ENCODE peak calls at places on chromosome 13, in four cellular contexts. B is mucosa of descending colon; M is effector memory CD4-positive, alpha-beta T cell; V is CD8-positive, alpha-beta memory T cell. X is an unnamed sample.

GRCh38 chr13:96898212-96898611 is 96.1 kb downstream of the OXGR1 start:
- DNase-seq in B (no peak), M (no peak), V (no peak), X (no peak)

GRCh38 chr13:27018230-27018875 is 153.3 kb downstream of the USP12 start:
- DNase-seq in B (no peak), M (no peak), V (no peak), X (no peak)

GRCh38 chr13:76129305-76130040 is 493.3 kb downstream of the LMO7 start:
- DNase-seq in B (no peak), M (no peak), V (no peak), X (no peak)

GRCh38 chr13:106513025-106513424 is 22.4 kb downstream of the EFNB2 start:
- DNase-seq in B (no peak), M (no peak), V (no peak), X (no peak)

GRCh38 chr13:97275265-97275664 is 53.1 kb downstream of the MBNL2 start:
- DNase-seq in B (no peak), M (no peak), V (no peak), X (peak; percentile 26)

GRCh38 chr13:48853381-48854102 is 122.2 kb upstream of the FNDC3A start:
- DNase-seq in B (no peak), M (no peak), V (no peak), X (no peak)

GRCh38 chr13:49669735-49670309 is 21.5 kb downstream of the EBPL start:
- DNase-seq in B (no peak), M (no peak), V (peak; percentile 12), X (peak; percentile 64)

GRCh38 chr13:30634838-30635237 is 17.1 kb downstream of the USPL1 start:
- DNase-seq in B (no peak), M (no peak), V (no peak), X (no peak)

GRCh38 chr13:100535401-100536135 is 53.0 kb downstream of the GGACT start:
- DNase-seq in B (no peak), M (no peak), V (no peak), X (no peak)

GRCh38 chr13:110628952-110629701 is 13.8 kb downstream of the NAXD start:
- DNase-seq in B (no peak), M (no peak), V (no peak), X (no peak)

GRCh38 chr13:106449096-106449495 is 86.4 kb downstream of the EFNB2 start:
- DNase-seq in B (no peak), M (no peak), V (no peak), X (no peak)

GRCh38 chr13:33057019-33057785 is 41.0 kb downstream of the KL start:
- DNase-seq in B (no peak), M (no peak), V (no peak), X (peak; percentile 16)

GRCh38 chr13:49443327-49443688 is 556 bp downstream of the CAB39L start:
- DNase-seq in B (no peak), M (no peak), V (no peak), X (no peak)

GRCh38 chr13:29892149-29892548 is 41.7 kb upstream of the UBL3 start:
- DNase-seq in B (no peak), M (no peak), V (no peak), X (no peak)

GRCh38 chr13:30819136-30819875 is 84.0 kb downstream of the ALOX5AP start:
- DNase-seq in B (no peak), M (no peak), V (no peak), X (no peak)

GRCh38 chr13:57631607-57632275 is at the start of gene PCDH17:
- DNase-seq in B (no peak), M (no peak), V (peak; percentile 17), X (no peak)

GRCh38 chr13:32126298-32126697 is 94.7 kb downstream of the FRY start:
- DNase-seq in B (no peak), M (no peak), V (no peak), X (no peak)

GRCh38 chr13:70814684-70815083 is 706.4 kb upstream of the KLHL1 start:
- DNase-seq in B (no peak), M (no peak), V (no peak), X (no peak)

GRCh38 chr13:44142911-44143665 is 230.5 kb upstream of the SERP2 start:
- DNase-seq in B (no peak), M (no peak), V (no peak), X (peak; percentile 64)

GRCh38 chr13:30576528-30576927 is 41.2 kb upstream of the USPL1 start:
- DNase-seq in B (no peak), M (peak; percentile 58), V (peak; percentile 67), X (peak; percentile 29)

GRCh38 chr13:48265217-48265815 is 32.3 kb downstream of the ITM2B start:
- DNase-seq in B (no peak), M (no peak), V (peak; percentile 18), X (no peak)

GRCh38 chr13:105441406-105441805 is 1094.1 kb downstream of the EFNB2 start:
- DNase-seq in B (no peak), M (no peak), V (no peak), X (no peak)

GRCh38 chr13:66586489-66586888 is 643.6 kb downstream of the PCDH9 start:
- DNase-seq in B (no peak), M (no peak), V (no peak), X (no peak)

GRCh38 chr13:19810151-19810550 is 27.4 kb upstream of the PSPC1 start:
- DNase-seq in B (no peak), M (no peak), V (no peak), X (no peak)

DNA sequence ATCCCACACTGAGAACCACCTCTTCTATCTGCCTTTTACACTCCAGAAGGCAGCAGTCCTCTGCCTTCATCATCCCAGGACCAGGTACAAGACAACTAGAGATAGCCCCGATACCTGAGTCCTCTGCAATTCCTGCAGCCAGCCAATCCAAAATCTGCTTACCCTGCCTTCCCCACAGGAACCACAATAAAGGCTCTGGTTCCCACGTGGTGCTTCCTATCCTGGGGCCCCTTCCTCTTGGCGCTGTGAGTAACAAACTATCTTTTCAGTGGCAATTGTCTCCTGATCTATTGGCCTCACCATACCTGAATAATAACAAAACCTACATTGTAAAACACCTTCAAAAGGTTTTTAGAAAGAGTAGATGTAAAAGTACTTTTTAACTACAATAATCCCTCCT is 63.1 kb downstream of the ZDHHC20 start:
- DNase-seq in B (no peak), M (no peak), V (peak; percentile 31), X (no peak)
- H3K4me3 ChIP-seq in B (no peak overlapping the region), M (no peak overlapping the region), V (peak overlapping the region; percentile 4), X (no peak overlapping the region)

GRCh38 chr13:99303863-99304521 is 3.2 kb downstream of the GPR183 start:
- DNase-seq in B (peak; percentile 69), M (peak; percentile 58), V (no peak), X (no peak)

GRCh38 chr13:99302637-99303505 is 4.3 kb downstream of the GPR183 start:
- DNase-seq in B (no peak), M (no peak), V (no peak), X (no peak)

GRCh38 chr13:99299545-99300341 is 7.5 kb downstream of the GPR183 start:
- DNase-seq in B (no peak), M (no peak), V (no peak), X (no peak)

GRCh38 chr13:99301056-99301838 is 6.0 kb downstream of the GPR183 start:
- DNase-seq in B (no peak), M (no peak), V (no peak), X (no peak)

DNA sequence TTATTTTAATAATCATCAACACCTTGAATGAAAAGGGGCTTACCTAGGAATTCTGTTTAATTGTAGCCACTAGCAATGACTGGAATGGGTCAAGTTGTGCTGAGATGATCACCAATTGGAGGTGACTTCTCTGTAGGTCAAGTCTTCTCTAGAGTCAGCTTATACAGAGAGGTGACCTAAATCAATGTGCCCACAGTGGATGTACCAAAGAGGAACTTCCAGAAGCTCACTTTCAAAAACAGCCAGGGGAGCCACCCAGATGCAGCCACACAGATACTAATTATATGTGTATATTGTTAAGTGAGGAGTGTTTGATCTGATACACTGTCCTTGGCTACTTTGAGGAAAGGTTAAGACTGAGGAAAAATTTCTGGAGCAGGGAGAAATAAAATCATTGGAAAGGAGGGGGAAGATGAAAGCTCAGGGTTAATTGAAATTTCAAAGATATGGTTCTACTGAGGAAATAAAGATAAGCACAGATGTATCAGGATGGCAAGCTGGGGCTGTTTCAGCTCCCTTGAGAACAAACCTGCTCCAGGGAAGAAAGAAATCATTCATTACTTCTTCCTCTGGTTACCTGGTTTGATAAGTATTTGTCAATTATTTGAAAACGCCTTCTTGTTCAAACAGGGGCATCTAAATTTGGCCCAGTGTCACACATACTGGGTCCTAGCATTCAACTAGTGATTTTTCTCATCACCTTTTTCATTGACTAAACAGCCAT is 5.1 kb downstream of the GPR183 start:
- DNase-seq in B (no peak), M (no peak), V (no peak), X (no peak)
- H3K4me1 ChIP-seq in B (no peaks in the 10 kb centered on the region), M (peaks cover 47% of the 10 kb centered on the region), V (peaks cover 79% of the 10 kb centered on the region), X (no peaks in the 10 kb centered on the region)

GRCh38 chr13:113604186-113604585 is 19.6 kb downstream of the TFDP1 start:
- DNase-seq in B (peak; percentile 7), M (no peak), V (no peak), X (no peak)
- H3K36me3 ChIP-seq in B (no peaks in the 10 kb centered on the region), M (no peaks in the 10 kb centered on the region), V (no peaks in the 10 kb centered on the region), X (no peaks in the 10 kb centered on the region)

DNA sequence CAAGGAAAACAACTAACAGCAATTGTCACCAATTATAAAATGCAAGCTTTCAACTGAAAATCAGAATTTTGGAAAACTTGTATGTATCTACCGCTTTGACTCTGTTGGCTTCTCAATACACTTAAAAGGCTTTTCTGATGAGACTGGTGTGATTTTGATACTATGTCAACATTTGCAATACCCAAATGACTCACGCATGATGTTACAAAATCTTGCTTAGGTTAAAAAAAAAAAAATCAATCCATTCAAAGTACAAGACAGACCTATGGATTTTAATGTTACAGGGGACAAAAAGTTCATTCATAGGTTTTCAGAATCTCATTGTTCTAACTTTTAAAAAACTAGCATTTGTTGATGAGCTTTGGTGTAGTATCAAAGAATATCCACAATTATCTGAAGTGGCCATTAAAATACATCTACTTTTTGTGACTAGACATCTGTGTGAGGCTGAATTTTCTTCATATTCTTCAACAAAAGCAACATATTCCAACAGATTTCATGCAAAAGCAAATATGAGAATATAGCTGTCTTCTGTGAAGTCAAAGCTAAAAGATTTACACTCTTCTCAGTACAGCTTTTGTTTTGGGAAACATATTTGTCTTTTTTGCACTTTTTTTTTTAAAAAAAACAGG is 10.7 kb downstream of the ELF1 start:
- DNase-seq in B (no peak), M (no peak), V (no peak), X (peak; percentile 43)
- H3K4me3 ChIP-seq in B (no peak overlapping the region), M (no peak overlapping the region), V (peak overlapping the region; percentile 29), X (no peak overlapping the region)

DNA sequence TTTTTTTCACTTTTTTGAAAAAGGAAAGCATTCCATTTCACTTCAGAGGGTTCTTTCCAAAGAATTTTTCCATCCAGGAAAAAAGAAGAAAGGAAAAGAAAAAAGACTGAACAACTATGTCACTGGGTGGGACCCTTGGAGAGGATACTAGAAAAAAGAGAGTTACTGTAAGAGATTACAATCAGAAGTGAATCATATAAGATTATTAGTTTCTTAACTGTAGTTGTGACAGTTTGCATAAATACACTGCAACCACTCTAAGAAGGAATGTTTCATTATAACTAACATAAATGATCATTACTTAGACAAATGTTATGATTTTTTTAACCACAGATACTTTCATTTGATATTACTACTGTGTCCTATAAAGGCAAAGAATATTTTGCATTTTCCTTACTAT is 87.7 kb downstream of the KLF12 start:
- DNase-seq in B (no peak), M (no peak), V (no peak), X (no peak)
- H3K4me1 ChIP-seq in B (peaks cover 4% of the 10 kb centered on the region), M (peaks cover 7% of the 10 kb centered on the region), V (peaks cover 39% of the 10 kb centered on the region), X (no peaks in the 10 kb centered on the region)

GRCh38 chr13:74128171-74128767 is 5.9 kb downstream of the KLF12 start:
- DNase-seq in B (no peak), M (no peak), V (no peak), X (no peak)
- H3K36me3 ChIP-seq in B (no peaks in the 10 kb centered on the region), M (no peaks in the 10 kb centered on the region), V (no peaks in the 10 kb centered on the region), X (no peaks in the 10 kb centered on the region)